ENCODE peak calls at places on chromosome 13, in six cellular contexts. One of them, this sample, is unnamed.

GRCh38 chr13:36357692-36358091 is 11.5 kb upstream of the SPART start:
- DNase-seq in left lung: no peak
- DNase-seq in pancreas: no peak
- DNase-seq in ovary: peak; percentile 58
- DNase-seq in WTC11: no peak
- DNase-seq in AG04449: no peak
- DNase-seq in this sample: no peak

GRCh38 chr13:34627499-34627898 is 314.6 kb upstream of the NBEA start:
- DNase-seq in AG04449: no peak
- DNase-seq in left lung: no peak
- DNase-seq in WTC11: no peak
- DNase-seq in ovary: no peak
- DNase-seq in pancreas: no peak
- DNase-seq in this sample: no peak

GRCh38 chr13:98977568-98978270 is at the start of gene DOCK9:
- DNase-seq in left lung: peak; percentile 74
- DNase-seq in pancreas: peak; percentile 62
- DNase-seq in AG04449: no peak
- DNase-seq in WTC11: peak; percentile 31
- DNase-seq in ovary: peak; percentile 55
- DNase-seq in this sample: no peak

GRCh38 chr13:75913925-75914324 is 277.8 kb downstream of the LMO7 start:
- DNase-seq in left lung: no peak
- DNase-seq in AG04449: no peak
- DNase-seq in pancreas: no peak
- DNase-seq in ovary: no peak
- DNase-seq in WTC11: no peak
- DNase-seq in this sample: no peak

GRCh38 chr13:73449258-73449657 is 390.5 kb downstream of the KLF5 start:
- DNase-seq in WTC11: no peak
- DNase-seq in pancreas: no peak
- DNase-seq in AG04449: no peak
- DNase-seq in left lung: no peak
- DNase-seq in ovary: no peak
- DNase-seq in this sample: no peak

GRCh38 chr13:36829753-36830152 is 10.7 kb downstream of the RFXAP start:
- DNase-seq in AG04449: no peak
- DNase-seq in WTC11: no peak
- DNase-seq in left lung: no peak
- DNase-seq in pancreas: no peak
- DNase-seq in ovary: no peak
- DNase-seq in this sample: no peak

GRCh38 chr13:98214707-98215106 is 37.6 kb upstream of the RNF113B start:
- DNase-seq in WTC11: no peak
- DNase-seq in AG04449: no peak
- DNase-seq in ovary: no peak
- DNase-seq in left lung: no peak
- DNase-seq in pancreas: no peak
- DNase-seq in this sample: no peak

GRCh38 chr13:38090913-38091312 is 221.3 kb upstream of the TRPC4 start:
- DNase-seq in AG04449: no peak
- DNase-seq in left lung: no peak
- DNase-seq in WTC11: no peak
- DNase-seq in pancreas: no peak
- DNase-seq in ovary: no peak
- DNase-seq in this sample: no peak

GRCh38 chr13:75938811-75939525 is 302.8 kb downstream of the LMO7 start:
- DNase-seq in left lung: no peak
- DNase-seq in ovary: no peak
- DNase-seq in pancreas: no peak
- DNase-seq in AG04449: no peak
- DNase-seq in WTC11: no peak
- DNase-seq in this sample: no peak

GRCh38 chr13:49938274-49938673 is 2.1 kb upstream of the SPRYD7 start:
- DNase-seq in pancreas: no peak
- DNase-seq in ovary: no peak
- DNase-seq in AG04449: no peak
- DNase-seq in left lung: no peak
- DNase-seq in WTC11: no peak
- DNase-seq in this sample: no peak

GRCh38 chr13:79973533-79973963 is 367.4 kb downstream of the SPRY2 start:
- DNase-seq in pancreas: no peak
- DNase-seq in AG04449: no peak
- DNase-seq in WTC11: no peak
- DNase-seq in left lung: no peak
- DNase-seq in ovary: no peak
- DNase-seq in this sample: no peak

GRCh38 chr13:87677334-87678234 is 6.4 kb downstream of the SLITRK5 start:
- DNase-seq in WTC11: peak; percentile 71
- DNase-seq in AG04449: no peak
- DNase-seq in ovary: no peak
- DNase-seq in pancreas: peak; percentile 70
- DNase-seq in left lung: peak; percentile 85
- DNase-seq in this sample: no peak

GRCh38 chr13:106349080-106349841 is 186.2 kb downstream of the EFNB2 start:
- DNase-seq in ovary: no peak
- DNase-seq in AG04449: no peak
- DNase-seq in WTC11: peak; percentile 47
- DNase-seq in left lung: peak; percentile 69
- DNase-seq in pancreas: peak; percentile 36
- DNase-seq in this sample: no peak

GRCh38 chr13:76622336-76623045 is 263.7 kb downstream of the KCTD12 start:
- DNase-seq in pancreas: no peak
- DNase-seq in ovary: peak; percentile 28
- DNase-seq in AG04449: no peak
- DNase-seq in WTC11: no peak
- DNase-seq in left lung: no peak
- DNase-seq in this sample: no peak

GRCh38 chr13:58081301-58081820 is 449.8 kb downstream of the PCDH17 start:
- DNase-seq in left lung: no peak
- DNase-seq in pancreas: no peak
- DNase-seq in ovary: no peak
- DNase-seq in AG04449: no peak
- DNase-seq in WTC11: no peak
- DNase-seq in this sample: no peak

GRCh38 chr13:35769812-35770211 is 293.3 kb upstream of the MAB21L1 start:
- DNase-seq in WTC11: no peak
- DNase-seq in left lung: no peak
- DNase-seq in ovary: no peak
- DNase-seq in pancreas: no peak
- DNase-seq in AG04449: no peak
- DNase-seq in this sample: no peak

GRCh38 chr13:93226623-93227279 is at the start of gene GPC6:
- DNase-seq in left lung: no peak
- DNase-seq in AG04449: no peak
- DNase-seq in pancreas: no peak
- DNase-seq in ovary: peak; percentile 40
- DNase-seq in WTC11: peak; percentile 58
- DNase-seq in this sample: no peak

GRCh38 chr13:34462843-34463242 is 479.2 kb upstream of the NBEA start:
- DNase-seq in WTC11: no peak
- DNase-seq in left lung: no peak
- DNase-seq in pancreas: no peak
- DNase-seq in ovary: no peak
- DNase-seq in AG04449: no peak
- DNase-seq in this sample: no peak

GRCh38 chr13:23668557-23668956 is 98.3 kb downstream of the TNFRSF19 start:
- DNase-seq in pancreas: no peak
- DNase-seq in WTC11: no peak
- DNase-seq in AG04449: no peak
- DNase-seq in ovary: no peak
- DNase-seq in left lung: no peak
- DNase-seq in this sample: no peak

GRCh38 chr13:36915106-36915505 is 4.9 kb downstream of the SMAD9 start:
- DNase-seq in pancreas: no peak
- DNase-seq in WTC11: no peak
- DNase-seq in ovary: no peak
- DNase-seq in AG04449: no peak
- DNase-seq in left lung: no peak
- DNase-seq in this sample: no peak

GRCh38 chr13:27283906-27284523 is 13.4 kb downstream of the RASL11A start:
- DNase-seq in ovary: no peak
- DNase-seq in AG04449: no peak
- DNase-seq in WTC11: no peak
- DNase-seq in left lung: no peak
- DNase-seq in pancreas: no peak
- DNase-seq in this sample: no peak

DNA sequence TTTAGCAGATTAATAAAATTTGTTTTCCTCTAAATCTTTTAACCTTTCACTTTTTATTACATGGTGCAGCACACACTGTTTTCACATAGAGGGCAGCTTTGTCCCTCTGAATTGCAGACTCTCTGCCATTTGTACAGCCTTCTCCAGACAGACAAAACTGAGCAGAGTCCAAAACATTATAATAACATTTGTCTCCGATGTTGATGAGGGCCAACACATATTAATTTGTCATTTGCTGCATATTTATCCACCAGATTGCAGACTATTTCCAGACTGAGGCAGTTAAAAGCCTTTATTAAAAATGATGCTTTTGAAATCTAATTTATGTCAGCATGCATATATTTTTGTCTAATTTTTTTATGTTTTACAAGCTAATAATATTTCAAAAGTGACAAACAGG is 1251.9 kb upstream of the SLC10A2 start:
- DNase-seq in AG04449: no peak
- DNase-seq in ovary: no peak
- DNase-seq in WTC11: no peak
- DNase-seq in pancreas: no peak
- DNase-seq in left lung: no peak
- DNase-seq in this sample: no peak
- TF ChIP-seq CTCF in AG04449: peak; percentile 6
- TF ChIP-seq CTCF in ovary: no peak
- TF ChIP-seq CTCF in WTC11: no peak
- TF ChIP-seq CTCF in pancreas: no peak
- TF ChIP-seq CTCF in left lung: no peak
- TF ChIP-seq CTCF in this sample: no peak

DNA sequence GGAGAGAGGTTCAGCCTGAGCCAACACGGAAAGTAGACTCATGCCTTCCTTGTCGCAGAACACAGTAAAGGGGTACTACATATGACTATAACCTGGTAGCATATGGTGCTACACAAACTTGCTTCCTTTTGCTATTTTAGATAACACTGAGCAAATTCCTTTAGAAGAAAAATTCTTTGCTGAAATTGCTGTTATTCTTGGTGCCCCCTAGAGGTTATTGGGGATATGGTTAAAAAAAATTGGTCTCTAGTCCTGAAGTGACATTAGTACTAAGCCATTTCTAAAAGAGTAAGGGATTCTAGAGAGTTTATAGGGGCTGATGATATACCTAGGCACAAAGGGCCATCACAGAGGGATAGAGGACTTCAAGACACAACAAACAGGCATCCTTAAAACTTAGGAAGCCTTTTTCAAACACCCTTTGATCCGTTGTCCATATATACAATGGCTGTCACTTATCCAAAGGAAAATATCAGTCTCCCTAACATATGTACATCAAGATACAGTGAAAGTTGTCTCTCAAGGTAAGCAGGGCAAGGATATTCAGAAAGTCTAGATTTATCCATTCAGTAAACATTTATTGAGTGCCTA is 13.9 kb upstream of the HS6ST3 start:
- DNase-seq in ovary: no peak
- DNase-seq in WTC11: no peak
- DNase-seq in left lung: no peak
- DNase-seq in pancreas: no peak
- DNase-seq in AG04449: no peak
- DNase-seq in this sample: no peak
- TF ChIP-seq CTCF in ovary: no peak
- TF ChIP-seq CTCF in WTC11: peak; percentile 39
- TF ChIP-seq CTCF in left lung: no peak
- TF ChIP-seq CTCF in pancreas: peak; percentile 48
- TF ChIP-seq CTCF in AG04449: peak; percentile 35
- TF ChIP-seq CTCF in this sample: no peak

GRCh38 chr13:78238911-78239310 is 320.3 kb upstream of the EDNRB start:
- DNase-seq in left lung: no peak
- DNase-seq in pancreas: no peak
- DNase-seq in AG04449: no peak
- DNase-seq in WTC11: no peak
- DNase-seq in ovary: no peak
- DNase-seq in this sample: no peak

GRCh38 chr13:78239681-78240080 is 321.1 kb upstream of the EDNRB start:
- DNase-seq in WTC11: no peak
- DNase-seq in pancreas: no peak
- DNase-seq in AG04449: no peak
- DNase-seq in ovary: no peak
- DNase-seq in left lung: no peak
- DNase-seq in this sample: no peak

GRCh38 chr13:78247362-78247761 is 328.7 kb upstream of the EDNRB start:
- DNase-seq in left lung: no peak
- DNase-seq in ovary: no peak
- DNase-seq in pancreas: no peak
- DNase-seq in WTC11: no peak
- DNase-seq in AG04449: no peak
- DNase-seq in this sample: no peak

DNA sequence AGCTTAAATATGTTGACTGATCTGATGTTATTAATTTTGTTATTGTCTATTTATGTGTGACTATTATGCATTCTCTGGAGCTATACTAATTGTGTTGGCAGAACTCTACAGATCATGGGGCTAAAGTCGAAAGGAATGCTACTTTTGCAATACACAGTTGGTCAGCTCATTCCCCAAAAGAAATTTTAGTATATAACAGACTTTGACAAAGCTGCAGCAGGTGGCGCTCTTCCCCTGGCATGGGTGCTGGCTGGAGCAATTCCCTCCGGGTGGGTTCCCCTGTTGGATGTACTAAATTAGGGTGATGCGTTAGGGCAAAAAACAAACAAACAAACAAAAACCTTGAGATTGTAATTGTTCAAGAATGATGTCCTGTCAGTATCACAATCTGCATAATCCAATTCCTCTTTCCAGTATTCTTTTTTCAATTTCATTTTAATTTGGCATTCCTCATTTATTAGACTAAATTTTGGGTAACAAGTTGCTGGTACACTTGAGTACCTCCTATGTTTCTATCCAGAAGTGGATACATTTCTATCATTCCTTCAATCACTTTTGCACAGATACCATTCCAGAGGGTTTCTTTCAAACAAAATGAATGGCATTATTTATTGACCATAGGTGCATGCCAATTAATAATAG is 322.8 kb upstream of the EDNRB start:
- DNase-seq in WTC11: peak; percentile 73
- DNase-seq in pancreas: no peak
- DNase-seq in left lung: peak; percentile 33
- DNase-seq in AG04449: no peak
- DNase-seq in ovary: no peak
- DNase-seq in this sample: no peak
- TF ChIP-seq CTCF in WTC11: peak; percentile 78
- TF ChIP-seq CTCF in pancreas: no peak
- TF ChIP-seq CTCF in left lung: peak; percentile 9
- TF ChIP-seq CTCF in AG04449: peak; percentile 46
- TF ChIP-seq CTCF in ovary: no peak
- TF ChIP-seq CTCF in this sample: no peak

GRCh38 chr13:30256713-30257432 is 50.5 kb downstream of the KATNAL1 start:
- DNase-seq in pancreas: no peak
- DNase-seq in AG04449: no peak
- DNase-seq in ovary: no peak
- DNase-seq in WTC11: no peak
- DNase-seq in left lung: no peak
- DNase-seq in this sample: no peak
- TF ChIP-seq CTCF in pancreas: no peak
- TF ChIP-seq CTCF in AG04449: no peak
- TF ChIP-seq CTCF in ovary: no peak
- TF ChIP-seq CTCF in WTC11: no peak
- TF ChIP-seq CTCF in left lung: no peak
- TF ChIP-seq CTCF in this sample: no peak

This sample was measured in CD8-positive, alpha-beta T cell.